ENCODE peak calls at places on chromosomes 3 and 15, in six cellular contexts. T, Z, G, C, Q and O are unnamed samples.

GRCh38 chr3:5545719-5546118 is 358.2 kb downstream of the EDEM1 start:
- DNase-seq in T (no peak), Z (no peak), G (no peak), C (no peak), Q (no peak), O (no peak)

GRCh38 chr15:70770863-70771262 is 7.5 kb upstream of the UACA start:
- DNase-seq in T (no peak), Z (peak), G (no peak), C (no peak), Q (no peak), O (no peak)

GRCh38 chr3:15636028-15636709 is 34.6 kb downstream of the BTD start:
- DNase-seq in T (no peak), Z (peak), G (no peak), C (no peak), Q (no peak), O (no peak)

GRCh38 chr3:13023251-13024055 is 49.8 kb downstream of the IQSEC1 start:
- DNase-seq in T (no peak), Z (no peak), G (no peak), C (no peak), Q (no peak), O (no peak)

GRCh38 chr15:44227584-44227983 is 32.5 kb upstream of the FRMD5 start:
- DNase-seq in T (no peak), Z (no peak), G (no peak), C (no peak), Q (no peak), O (no peak)

GRCh38 chr15:85456798-85457197 is 76.4 kb downstream of the AKAP13 start:
- DNase-seq in T (no peak), Z (no peak), G (no peak), C (no peak), Q (no peak), O (no peak)

GRCh38 chr15:83549563-83549962 is 102.4 kb downstream of the SH3GL3 start:
- DNase-seq in T (no peak), Z (no peak), G (no peak), C (no peak), Q (no peak), O (no peak)

GRCh38 chr3:143644370-143645089 is 203.7 kb downstream of the SLC9A9 start:
- DNase-seq in T (no peak), Z (peak), G (peak), C (no peak), Q (peak), O (peak)

GRCh38 chr3:59992578-59992977 is 942.8 kb upstream of the CFAP20DC start:
- DNase-seq in T (no peak), Z (no peak), G (no peak), C (no peak), Q (no peak), O (peak)

GRCh38 chr3:108088697-108089096 is 2.1 kb downstream of the CD47 start:
- DNase-seq in T (no peak), Z (peak), G (no peak), C (no peak), Q (no peak), O (no peak)